ENCODE peak calls at places on chromosomes 3 and 15, in five cellular contexts. One of them, this sample, is unnamed. For H3K9me2, the result is how much of the 10 kb centered on the place peaks cover.

GRCh38 chr3:145776782-145777408 is 384.1 kb downstream of the PLOD2 start:
- DNase-seq in HCT116: peak
- DNase-seq in GM23248: peak
- DNase-seq in GM23338: peak
- DNase-seq in OCI-LY7: peak
- DNase-seq in this sample: peak

GRCh38 chr3:40229963-40230362 is 79.5 kb upstream of the EIF1B start:
- DNase-seq in OCI-LY7: no peak
- DNase-seq in GM23338: no peak
- DNase-seq in HCT116: no peak
- DNase-seq in GM23248: no peak
- DNase-seq in this sample: no peak

GRCh38 chr3:14913071-14913925 is 34.1 kb upstream of the NR2C2 start:
- DNase-seq in GM23338: no peak
- DNase-seq in HCT116: no peak
- DNase-seq in GM23248: no peak
- DNase-seq in OCI-LY7: no peak
- DNase-seq in this sample: no peak

GRCh38 chr3:11612515-11613184 is 31.1 kb downstream of the VGLL4 start:
- DNase-seq in HCT116: no peak
- DNase-seq in GM23248: peak
- DNase-seq in OCI-LY7: no peak
- DNase-seq in GM23338: no peak
- DNase-seq in this sample: no peak

GRCh38 chr3:10260211-10260701 is 12.0 kb downstream of the TATDN2 start:
- DNase-seq in OCI-LY7: no peak
- DNase-seq in GM23338: no peak
- DNase-seq in GM23248: no peak
- DNase-seq in HCT116: no peak
- DNase-seq in this sample: no peak

GRCh38 chr3:126208182-126208581 is 27.8 kb upstream of the ALDH1L1 start:
- DNase-seq in GM23338: no peak
- DNase-seq in HCT116: no peak
- DNase-seq in GM23248: no peak
- DNase-seq in OCI-LY7: no peak
- DNase-seq in this sample: no peak

GRCh38 chr15:63057454-63058335 is 15.1 kb downstream of the TPM1 start:
- DNase-seq in OCI-LY7: no peak
- DNase-seq in GM23338: no peak
- DNase-seq in HCT116: no peak
- DNase-seq in GM23248: peak
- DNase-seq in this sample: no peak

GRCh38 chr3:172198428-172198827 is 159.1 kb downstream of the FNDC3B start:
- DNase-seq in OCI-LY7: no peak
- DNase-seq in GM23338: no peak
- DNase-seq in GM23248: no peak
- DNase-seq in HCT116: no peak
- DNase-seq in this sample: no peak

GRCh38 chr3:48038971-48039481 is 22.8 kb upstream of the MAP4 start:
- DNase-seq in OCI-LY7: no peak
- DNase-seq in GM23338: no peak
- DNase-seq in GM23248: peak
- DNase-seq in HCT116: no peak
- DNase-seq in this sample: no peak

GRCh38 chr3:7015683-7016440 is 154.9 kb downstream of the GRM7 start:
- DNase-seq in GM23338: no peak
- DNase-seq in GM23248: no peak
- DNase-seq in HCT116: peak
- DNase-seq in OCI-LY7: no peak
- DNase-seq in this sample: no peak

GRCh38 chr3:105367063-105367405 is 325 bp downstream of the ALCAM start:
- DNase-seq in GM23248: peak
- DNase-seq in GM23338: peak
- DNase-seq in OCI-LY7: peak
- DNase-seq in HCT116: no peak
- DNase-seq in this sample: peak

GRCh38 chr3:8969246-8969645 is 6.0 kb upstream of the RAD18 start:
- DNase-seq in HCT116: no peak
- DNase-seq in GM23248: no peak
- DNase-seq in OCI-LY7: no peak
- DNase-seq in GM23338: no peak
- DNase-seq in this sample: no peak

GRCh38 chr3:13670292-13670691 is 121.4 kb downstream of the FBLN2 start:
- DNase-seq in GM23338: no peak
- DNase-seq in HCT116: no peak
- DNase-seq in OCI-LY7: no peak
- DNase-seq in GM23248: no peak
- DNase-seq in this sample: no peak

GRCh38 chr3:13616359-13616758 is 67.4 kb downstream of the FBLN2 start:
- DNase-seq in OCI-LY7: no peak
- DNase-seq in GM23338: no peak
- DNase-seq in GM23248: no peak
- DNase-seq in HCT116: no peak
- DNase-seq in this sample: no peak

GRCh38 chr3:126107203-126107939 is 23.4 kb upstream of the SLC41A3 start:
- DNase-seq in OCI-LY7: no peak
- DNase-seq in GM23248: no peak
- DNase-seq in GM23338: no peak
- DNase-seq in HCT116: no peak
- DNase-seq in this sample: no peak

GRCh38 chr3:185900228-185900627 is 37.6 kb downstream of the TRA2B start:
- DNase-seq in HCT116: peak
- DNase-seq in GM23248: peak
- DNase-seq in OCI-LY7: no peak
- DNase-seq in GM23338: no peak
- DNase-seq in this sample: peak

GRCh38 chr3:110031975-110032374 is 694.6 kb upstream of the DPPA4 start:
- DNase-seq in GM23338: no peak
- DNase-seq in HCT116: no peak
- DNase-seq in GM23248: no peak
- DNase-seq in OCI-LY7: no peak
- DNase-seq in this sample: no peak

GRCh38 chr3:122911901-122912300 is 115.7 kb downstream of the SEMA5B start:
- DNase-seq in HCT116: no peak
- DNase-seq in GM23338: no peak
- DNase-seq in GM23248: no peak
- DNase-seq in OCI-LY7: no peak
- DNase-seq in this sample: no peak

GRCh38 chr3:174382876-174383275 is 476.3 kb upstream of the NAALADL2 start:
- DNase-seq in GM23338: no peak
- DNase-seq in OCI-LY7: no peak
- DNase-seq in HCT116: no peak
- DNase-seq in GM23248: no peak
- DNase-seq in this sample: no peak

GRCh38 chr3:108113975-108114374 is 23.1 kb upstream of the CD47 start:
- DNase-seq in HCT116: no peak
- DNase-seq in GM23338: no peak
- DNase-seq in OCI-LY7: no peak
- DNase-seq in GM23248: no peak
- DNase-seq in this sample: no peak

GRCh38 chr3:73804204-73804603 is 179.5 kb upstream of the PDZRN3 start:
- DNase-seq in GM23248: no peak
- DNase-seq in HCT116: no peak
- DNase-seq in OCI-LY7: no peak
- DNase-seq in GM23338: no peak
- DNase-seq in this sample: no peak

GRCh38 chr3:73813291-73813977 is 188.7 kb upstream of the PDZRN3 start:
- DNase-seq in GM23248: peak
- DNase-seq in OCI-LY7: no peak
- DNase-seq in GM23338: no peak
- DNase-seq in HCT116: no peak
- DNase-seq in this sample: no peak

GRCh38 chr3:73805435-73805834 is 180.7 kb upstream of the PDZRN3 start:
- DNase-seq in OCI-LY7: no peak
- DNase-seq in HCT116: no peak
- DNase-seq in GM23248: no peak
- DNase-seq in GM23338: no peak
- DNase-seq in this sample: no peak

GRCh38 chr3:73812054-73812453 is 187.3 kb upstream of the PDZRN3 start:
- DNase-seq in GM23248: no peak
- DNase-seq in GM23338: no peak
- DNase-seq in OCI-LY7: no peak
- DNase-seq in HCT116: no peak
- DNase-seq in this sample: no peak

DNA sequence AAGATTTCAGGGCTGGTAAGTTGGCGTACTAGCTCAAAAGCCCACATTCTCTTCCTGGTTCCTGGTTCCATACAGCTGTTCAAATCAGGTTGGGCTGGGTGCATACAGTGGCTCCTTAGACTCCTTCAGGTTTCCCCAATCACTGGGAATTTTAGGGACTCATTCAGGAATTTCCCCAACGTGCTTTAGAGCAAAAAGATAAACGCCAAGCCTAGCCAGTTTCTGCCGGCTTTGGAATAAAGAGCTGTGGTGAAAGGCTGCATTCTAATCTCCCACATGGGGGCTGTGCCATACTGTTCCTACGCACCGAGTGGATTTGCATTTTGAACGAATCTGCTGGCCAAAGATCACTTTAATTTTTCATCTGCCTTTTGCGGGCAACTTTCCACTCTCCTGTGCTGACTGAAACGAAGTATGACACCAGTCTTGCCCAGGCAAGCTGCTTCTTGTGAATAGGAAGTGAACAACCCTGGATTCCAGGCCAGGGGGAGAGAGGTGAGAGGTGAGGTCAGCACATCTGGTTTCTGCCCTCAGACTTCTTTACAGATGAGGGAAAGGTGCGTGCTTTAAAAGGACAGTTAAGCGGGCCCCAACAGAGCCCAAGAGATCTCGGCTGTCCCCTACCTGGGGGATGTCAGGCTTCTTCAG is 184.2 kb upstream of the PDZRN3 start:
- DNase-seq in OCI-LY7: no peak
- DNase-seq in GM23248: no peak
- DNase-seq in HCT116: no peak
- DNase-seq in GM23338: peak
- DNase-seq in this sample: no peak
- H3K9me2 ChIP-seq in OCI-LY7: under half
- H3K9me2 ChIP-seq in GM23248: under half
- H3K9me2 ChIP-seq in HCT116: under half
- H3K9me2 ChIP-seq in GM23338: under half
- H3K9me2 ChIP-seq in this sample: under half

GRCh38 chr3:46846624-46847542 is 16.4 kb downstream of the MYL3 start:
- DNase-seq in HCT116: no peak
- DNase-seq in GM23248: no peak
- DNase-seq in OCI-LY7: no peak
- DNase-seq in GM23338: no peak
- DNase-seq in this sample: no peak
- H3K9me2 ChIP-seq in HCT116: under half
- H3K9me2 ChIP-seq in GM23248: under half
- H3K9me2 ChIP-seq in OCI-LY7: under half
- H3K9me2 ChIP-seq in GM23338: under half
- H3K9me2 ChIP-seq in this sample: under half

GRCh38 chr3:134592806-134593205 is 58.0 kb downstream of the KY start:
- DNase-seq in OCI-LY7: no peak
- DNase-seq in GM23248: no peak
- DNase-seq in HCT116: no peak
- DNase-seq in GM23338: no peak
- DNase-seq in this sample: no peak
- H3K9me2 ChIP-seq in OCI-LY7: under half
- H3K9me2 ChIP-seq in GM23248: under half
- H3K9me2 ChIP-seq in HCT116: under half
- H3K9me2 ChIP-seq in GM23338: under half
- H3K9me2 ChIP-seq in this sample: under half

GRCh38 chr15:39468341-39468740 is 112.5 kb upstream of the THBS1 start:
- DNase-seq in OCI-LY7: no peak
- DNase-seq in GM23338: no peak
- DNase-seq in HCT116: no peak
- DNase-seq in GM23248: no peak
- DNase-seq in this sample: no peak
- H3K9me2 ChIP-seq in OCI-LY7: under half
- H3K9me2 ChIP-seq in GM23338: under half
- H3K9me2 ChIP-seq in HCT116: under half
- H3K9me2 ChIP-seq in GM23248: under half
- H3K9me2 ChIP-seq in this sample: under half

GRCh38 chr3:147356909-147357733 is 49.2 kb downstream of the ZIC4 start:
- DNase-seq in OCI-LY7: no peak
- DNase-seq in GM23248: peak
- DNase-seq in GM23338: peak
- DNase-seq in HCT116: no peak
- DNase-seq in this sample: no peak
- H3K9me2 ChIP-seq in OCI-LY7: under half
- H3K9me2 ChIP-seq in GM23248: under half
- H3K9me2 ChIP-seq in GM23338: under half
- H3K9me2 ChIP-seq in HCT116: under half
- H3K9me2 ChIP-seq in this sample: under half

GRCh38 chr15:28107894-28108255 is 8.8 kb upstream of the OCA2 start:
- DNase-seq in GM23338: no peak
- DNase-seq in GM23248: no peak
- DNase-seq in HCT116: no peak
- DNase-seq in OCI-LY7: no peak
- DNase-seq in this sample: no peak
- H3K9me2 ChIP-seq in GM23338: under half
- H3K9me2 ChIP-seq in GM23248: under half
- H3K9me2 ChIP-seq in HCT116: under half
- H3K9me2 ChIP-seq in OCI-LY7: under half
- H3K9me2 ChIP-seq in this sample: under half

GRCh38 chr15:51368307-51368706 is 26.9 kb downstream of the GLDN start:
- DNase-seq in HCT116: no peak
- DNase-seq in OCI-LY7: no peak
- DNase-seq in GM23338: no peak
- DNase-seq in GM23248: peak
- DNase-seq in this sample: no peak

GRCh38 chr15:51366911-51367310 is 25.5 kb downstream of the GLDN start:
- DNase-seq in GM23248: peak
- DNase-seq in HCT116: no peak
- DNase-seq in OCI-LY7: no peak
- DNase-seq in GM23338: no peak
- DNase-seq in this sample: no peak

GRCh38 chr15:51365417-51365816 is 24.0 kb downstream of the GLDN start:
- DNase-seq in GM23338: no peak
- DNase-seq in OCI-LY7: no peak
- DNase-seq in HCT116: no peak
- DNase-seq in GM23248: no peak
- DNase-seq in this sample: no peak

GRCh38 chr15:51367322-51367976 is 26.0 kb downstream of the GLDN start:
- DNase-seq in HCT116: no peak
- DNase-seq in GM23338: no peak
- DNase-seq in GM23248: peak
- DNase-seq in OCI-LY7: no peak
- DNase-seq in this sample: no peak

DNA sequence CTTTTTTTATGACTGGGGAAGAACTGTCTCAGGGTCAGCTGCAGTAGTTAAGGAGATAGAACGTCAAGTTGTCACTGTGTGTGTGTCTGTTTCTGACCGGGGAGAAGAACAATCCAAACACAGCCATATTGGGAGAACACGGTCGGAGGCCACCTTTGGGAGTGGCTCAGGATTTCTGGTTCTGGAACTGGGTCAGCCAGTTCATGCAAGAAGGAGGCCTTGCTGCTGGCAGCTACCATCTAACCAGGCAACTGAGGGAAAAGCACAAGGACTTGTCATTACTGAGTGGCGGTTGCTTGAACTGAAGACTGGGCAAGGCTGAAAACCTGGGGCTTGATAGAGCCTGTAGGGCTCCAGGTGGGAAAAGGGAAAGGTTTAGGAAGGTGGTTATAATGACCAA is 24.6 kb downstream of the GLDN start:
- DNase-seq in OCI-LY7: no peak
- DNase-seq in HCT116: no peak
- DNase-seq in GM23248: no peak
- DNase-seq in GM23338: no peak
- DNase-seq in this sample: no peak
- H3K9me2 ChIP-seq in OCI-LY7: under half
- H3K9me2 ChIP-seq in HCT116: under half
- H3K9me2 ChIP-seq in GM23248: under half
- H3K9me2 ChIP-seq in GM23338: under half
- H3K9me2 ChIP-seq in this sample: under half